ENCODE peak calls at places on chromosomes 2 and 18, in five cellular contexts. T is thoracic aorta, S is transverse colon, I is ovary, Y is progenitor cell of endocrine pancreas. B is an unnamed sample.

GRCh38 chr2:220076734-220077133 is 449.3 kb downstream of the SLC4A3 start:
- DNase-seq in T (peak; percentile 16), S (no peak), I (no peak), Y (no peak), B (no peak)

GRCh38 chr18:5456577-5457466 is 87.0 kb downstream of the EPB41L3 start:
- DNase-seq in T (no peak), S (no peak), I (no peak), Y (no peak), B (no peak)

GRCh38 chr2:237593596-237594310 is 3.2 kb upstream of the RAB17 start:
- DNase-seq in T (no peak), S (no peak), I (peak; percentile 9), Y (no peak), B (no peak)

GRCh38 chr18:26493021-26493420 is 55.3 kb downstream of the KCTD1 start:
- DNase-seq in T (no peak), S (no peak), I (no peak), Y (no peak), B (no peak)

GRCh38 chr2:217362710-217363109 is 502.8 kb upstream of the TNP1 start:
- DNase-seq in T (no peak), S (no peak), I (no peak), Y (no peak), B (no peak)

GRCh38 chr2:197804758-197805597 is 585 bp downstream of the PLCL1 start:
- DNase-seq in T (peak; percentile 26), S (no peak), I (peak; percentile 47), Y (peak; percentile 29), B (peak; percentile 76)

GRCh38 chr18:70431203-70431624 is 142.4 kb downstream of the SOCS6 start:
- DNase-seq in T (no peak), S (no peak), I (no peak), Y (no peak), B (no peak)

GRCh38 chr2:40218679-40219078 is 233.2 kb downstream of the SLC8A1 start:
- DNase-seq in T (no peak), S (peak; percentile 43), I (peak; percentile 51), Y (no peak), B (no peak)

GRCh38 chr18:31646332-31646822 is 38.0 kb downstream of the B4GALT6 start:
- DNase-seq in T (no peak), S (no peak), I (no peak), Y (no peak), B (no peak)

GRCh38 chr2:109510136-109511028 is 103.4 kb downstream of the SEPTIN10 start:
- DNase-seq in T (peak; percentile 62), S (peak; percentile 84), I (peak; percentile 80), Y (peak; percentile 73), B (peak; percentile 80)

GRCh38 chr2:25989154-25989553 is 6.9 kb upstream of the KIF3C start:
- DNase-seq in T (no peak), S (no peak), I (no peak), Y (no peak), B (no peak)

GRCh38 chr18:45107425-45107824 is 426.7 kb downstream of the SETBP1 start:
- DNase-seq in T (no peak), S (no peak), I (no peak), Y (no peak), B (no peak)

GRCh38 chr2:4219121-4219520 is 515.7 kb downstream of the DCDC2C start:
- DNase-seq in T (no peak), S (no peak), I (no peak), Y (no peak), B (no peak)

GRCh38 chr18:56945171-56945863 is 201.6 kb upstream of the BOD1L2 start:
- DNase-seq in T (no peak), S (no peak), I (no peak), Y (no peak), B (no peak)

GRCh38 chr2:43225788-43226557 is 433 bp downstream of the ZFP36L2 start:
- DNase-seq in T (no peak), S (no peak), I (peak; percentile 78), Y (peak; percentile 37), B (peak; percentile 84)

GRCh38 chr2:191302459-191303155 is 57.4 kb downstream of the MYO1B start:
- DNase-seq in T (no peak), S (no peak), I (no peak), Y (no peak), B (no peak)

GRCh38 chr2:85999131-85999831 is 106.4 kb downstream of the POLR1A start:
- DNase-seq in T (no peak), S (peak; percentile 33), I (no peak), Y (no peak), B (no peak)

GRCh38 chr2:170077830-170078569 is 99.9 kb upstream of the MYO3B start:
- DNase-seq in T (no peak), S (no peak), I (no peak), Y (no peak), B (no peak)

GRCh38 chr2:74816540-74817331 is 17.2 kb upstream of the HK2 start:
- DNase-seq in T (no peak), S (no peak), I (no peak), Y (no peak), B (no peak)

GRCh38 chr2:75870654-75871137 is 160.0 kb upstream of the GCFC2 start:
- DNase-seq in T (no peak), S (no peak), I (no peak), Y (no peak), B (no peak)

GRCh38 chr2:15059870-15060617 is 427.5 kb downstream of the LRATD1 start:
- DNase-seq in T (no peak), S (no peak), I (no peak), Y (no peak), B (no peak)

GRCh38 chr2:220876074-220876824 is 695.9 kb downstream of the EPHA4 start:
- DNase-seq in T (no peak), S (no peak), I (no peak), Y (no peak), B (no peak)

GRCh38 chr2:196607073-196607472 is 32.4 kb upstream of the CCDC150 start:
- DNase-seq in T (no peak), S (no peak), I (no peak), Y (no peak), B (no peak)

GRCh38 chr2:237995036-237995435 is 28.2 kb downstream of the UBE2F start:
- DNase-seq in T (no peak), S (no peak), I (no peak), Y (no peak), B (no peak)

GRCh38 chr2:6506311-6507258 is 359.1 kb downstream of the CMPK2 start:
- DNase-seq in T (no peak), S (peak; percentile 19), I (no peak), Y (no peak), B (no peak)

GRCh38 chr2:159892990-159893389 is 95.0 kb upstream of the CD302 start:
- DNase-seq in T (no peak), S (no peak), I (no peak), Y (no peak), B (no peak)

GRCh38 chr2:168245074-168245825 is 2.1 kb downstream of the STK39 start:
- DNase-seq in T (no peak), S (no peak), I (no peak), Y (no peak), B (no peak)

DNA sequence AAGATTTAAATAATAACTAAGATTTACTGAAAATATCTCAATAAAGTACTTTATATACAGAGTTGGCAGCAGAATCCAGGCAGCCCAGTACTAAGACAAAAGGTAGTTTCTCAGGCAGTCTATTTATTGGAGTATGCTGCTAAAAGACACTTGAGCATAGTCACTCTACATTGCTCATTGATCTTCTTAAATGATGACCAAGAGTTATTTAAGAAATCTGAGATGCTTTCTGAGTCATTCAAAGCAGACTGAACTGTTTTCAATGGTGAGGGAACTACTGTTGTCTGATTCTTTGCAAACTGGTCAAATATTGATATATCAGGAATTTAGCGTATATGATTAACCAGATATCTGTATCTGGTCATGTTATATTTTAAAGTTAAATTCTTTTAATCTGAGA is 133.6 kb downstream of the PHLPP1 start:
- DNase-seq in T (no peak), S (no peak), I (no peak), Y (no peak), B (no peak)
- TF ChIP-seq CTCF in T (no peak), S (no peak), I (no peak), Y (no peak), B (no peak)

DNA sequence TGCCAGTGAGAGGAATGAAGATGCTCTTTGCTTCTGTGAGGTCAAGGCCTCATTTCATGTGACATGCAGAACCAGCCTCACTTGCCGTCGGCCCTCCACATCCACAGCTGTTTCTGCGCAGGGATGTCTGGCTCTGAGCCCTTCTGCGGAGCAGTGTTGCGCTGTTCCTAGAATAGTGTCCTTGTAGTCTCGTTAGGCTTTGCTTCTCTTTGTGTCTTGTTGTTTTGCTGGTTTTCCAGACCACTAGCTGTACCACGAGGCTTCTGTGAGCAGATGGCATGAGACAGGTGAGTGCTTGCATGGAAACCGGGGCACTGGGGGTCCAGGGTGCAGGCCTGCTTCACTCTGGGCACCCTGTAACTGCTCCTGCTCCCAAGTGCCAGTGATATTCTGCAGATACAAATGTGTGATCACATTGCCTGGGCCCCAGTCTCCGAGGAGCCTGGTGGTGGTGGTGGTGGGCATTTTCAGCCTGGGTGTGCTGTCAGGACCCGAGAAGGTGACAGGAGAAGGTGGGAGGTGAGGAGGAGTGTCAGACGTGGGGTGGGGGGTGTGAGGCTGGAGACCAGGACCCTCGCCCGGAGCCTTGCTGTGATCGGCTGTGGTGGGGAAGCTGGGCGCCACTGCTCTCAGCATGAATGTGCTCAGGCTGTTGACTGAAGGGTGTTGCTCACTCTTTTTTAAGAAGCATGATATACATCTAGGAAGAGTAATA is 34.3 kb downstream of the LDLRAD4 start:
- DNase-seq in T (no peak), S (no peak), I (no peak), Y (no peak), B (no peak)
- TF ChIP-seq CTCF in T (no peak), S (no peak), I (no peak), Y (no peak), B (no peak)

DNA sequence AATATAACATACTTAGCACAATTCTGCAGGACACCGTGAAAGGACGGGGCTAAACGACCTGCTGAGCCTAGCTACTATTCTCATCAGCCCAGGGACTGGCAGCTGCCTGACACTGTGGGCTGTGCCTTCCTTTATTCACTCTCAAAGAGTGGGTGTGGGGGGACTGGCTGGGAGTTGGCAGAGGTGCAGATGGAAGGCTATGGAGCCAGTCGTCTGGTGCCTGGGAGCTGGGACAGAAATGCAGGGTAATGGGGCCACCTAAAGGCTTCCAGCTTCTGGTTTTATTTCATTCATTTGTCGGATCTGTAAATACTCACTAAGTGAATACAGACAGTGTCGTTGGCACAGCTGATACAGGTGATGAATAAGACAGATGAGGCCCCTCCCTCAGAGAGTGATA is 56.0 kb upstream of the NFU1 start:
- DNase-seq in T (no peak), S (peak; percentile 23), I (no peak), Y (no peak), B (no peak)
- TF ChIP-seq CTCF in T (no peak), S (no peak), I (no peak), Y (no peak), B (no peak)

DNA sequence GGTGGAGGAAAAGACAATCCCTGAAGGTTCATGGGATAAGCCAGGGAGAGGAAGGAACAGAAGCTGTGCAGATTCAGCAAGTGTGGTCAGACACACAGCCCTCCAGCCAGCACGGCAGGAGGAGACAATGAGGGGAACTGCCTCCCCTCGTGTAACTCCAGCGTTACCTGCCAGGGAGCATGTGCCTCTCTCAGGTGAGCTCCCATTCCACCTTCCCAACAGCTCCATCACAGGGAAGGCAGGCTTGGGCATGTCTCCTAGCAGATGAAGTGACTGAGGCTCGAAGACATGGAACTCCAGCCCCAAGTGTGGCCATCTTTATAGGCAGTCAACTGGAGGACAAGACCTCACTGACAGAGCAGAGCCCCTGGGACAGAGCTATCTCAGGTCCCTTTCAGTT is 47.4 kb downstream of the ZBTB7C start:
- DNase-seq in T (no peak), S (no peak), I (no peak), Y (no peak), B (peak; percentile 50)
- TF ChIP-seq CTCF in T (no peak), S (no peak), I (no peak), Y (no peak), B (no peak)

B was measured in type B pancreatic cell.